ENCODE peak calls at places on chromosomes 12 and 14, in five cellular contexts. V is effector memory CD8-positive, alpha-beta T cell; D is omental fat pad; A is DMS153; M is fibroblast of mammary gland. P is an unnamed sample.

GRCh38 chr12:98653866-98654493 is 8.9 kb downstream of the APAF1 start:
- DNase-seq in A (peak; percentile 6), D (no peak), M (peak; percentile 71), V (peak; percentile 12), P (no peak)

GRCh38 chr14:105855893-105856675 is 329.7 kb downstream of the TMEM121 start:
- DNase-seq in A (no peak), M (no peak), V (no peak), D (no peak), P (no peak)

GRCh38 chr14:33812181-33812580 is 138.7 kb downstream of the EGLN3 start:
- DNase-seq in D (no peak), A (no peak), V (no peak), M (no peak), P (no peak)

GRCh38 chr14:94331462-94331861 is 8.3 kb upstream of the SERPINA6 start:
- DNase-seq in A (no peak), D (no peak), V (no peak), M (no peak), P (no peak)

GRCh38 chr14:105393151-105393550 is 5.2 kb upstream of the TEX22 start:
- DNase-seq in V (no peak), D (no peak), A (no peak), M (no peak), P (no peak)

GRCh38 chr12:131085816-131086591 is 132.3 kb downstream of the ADGRD1 start:
- DNase-seq in D (peak; percentile 8), A (no peak), V (no peak), M (no peak), P (no peak)

GRCh38 chr12:76311796-76312195 is 36.4 kb downstream of the BBS10 start:
- DNase-seq in A (no peak), M (peak; percentile 73), V (no peak), D (no peak), P (no peak)

GRCh38 chr12:228846-229200 is 14.9 kb upstream of the SLC6A12 start:
- DNase-seq in M (no peak), V (no peak), A (no peak), D (no peak), P (no peak)

GRCh38 chr12:56220611-56221232 is 1.0 kb downstream of the RNF41 start:
- DNase-seq in D (no peak), M (peak; percentile 42), A (no peak), V (no peak), P (no peak)

GRCh38 chr12:1463073-1463905 is 131.1 kb downstream of the FBXL14 start:
- DNase-seq in D (no peak), V (no peak), M (no peak), A (no peak), P (no peak)

GRCh38 chr14:104928391-104929133 is 3.9 kb downstream of the PLD4 start:
- DNase-seq in A (no peak), D (no peak), V (no peak), M (no peak), P (no peak)

P was measured in activated gamma-delta T cell treated with Interleukin-2 at 50 U/mL for 16 hours.